ENCODE peak calls at places on chromosomes 13 and 19, in eight cellular contexts. Z is GM18507, P is COLO829, T is mesenteric fat pad, B is activated gamma-delta T cell treated with Interleukin-2 at 50 U/mL for 16 hours, A is fibroblast of the aortic adventitia, F is esophagus squamous epithelium, N is NCI-H1092. V is an unnamed sample.

GRCh38 chr19:2970201-2970838 is 7.0 kb upstream of the TLE6 start:
- DNase-seq in Z (no peak), P (no peak), T (no peak), B (no peak), A (peak; percentile 77), F (no peak), N (no peak), V (no peak)

GRCh38 chr13:48976677-48977625 is 1.2 kb downstream of the FNDC3A start:
- DNase-seq in Z (no peak), P (peak; percentile 5), T (no peak), B (no peak), A (peak; percentile 32), F (peak; percentile 33), N (peak; percentile 64), V (no peak)

GRCh38 chr13:80171096-80171495 is 169.8 kb downstream of the SPRY2 start:
- DNase-seq in Z (no peak), P (peak; percentile 48), T (no peak), B (no peak), A (no peak), F (no peak), N (no peak), V (no peak)

GRCh38 chr13:99176309-99177276 is 24.1 kb upstream of the UBAC2 start:
- DNase-seq in Z (peak; percentile 64), P (peak; percentile 51), T (no peak), B (peak; percentile 82), A (peak; percentile 58), F (no peak), N (peak; percentile 82), V (peak; percentile 88)

GRCh38 chr13:62482351-62482750 is 1066.7 kb upstream of the PCDH20 start:
- DNase-seq in Z (no peak), P (no peak), T (no peak), B (no peak), A (no peak), F (no peak), N (peak; percentile 2), V (no peak)

GRCh38 chr13:103140001-103140671 is 73.9 kb upstream of the SLC10A2 start:
- DNase-seq in Z (no peak), P (peak; percentile 48), T (no peak), B (no peak), A (no peak), F (no peak), N (peak; percentile 8), V (no peak)

GRCh38 chr13:34731486-34731885 is 210.6 kb upstream of the NBEA start:
- DNase-seq in Z (no peak), P (no peak), T (no peak), B (no peak), A (no peak), F (no peak), N (no peak), V (no peak)

GRCh38 chr13:85313761-85314503 is 485.3 kb downstream of the SLITRK6 start:
- DNase-seq in Z (no peak), P (peak; percentile 62), T (no peak), B (no peak), A (no peak), F (no peak), N (no peak), V (no peak)

GRCh38 chr19:53867225-53868090 is at the start of gene MYADM:
- DNase-seq in Z (peak; percentile 75), P (peak; percentile 99), T (peak; percentile 99), B (peak; percentile 100), A (peak; percentile 97), F (peak; percentile 91), N (peak; percentile 52), V (peak; percentile 100)

GRCh38 chr19:343451-343931 is 1.1 kb downstream of the MIER2 start:
- DNase-seq in Z (no peak), P (no peak), T (no peak), B (no peak), A (peak; percentile 32), F (no peak), N (no peak), V (no peak)

GRCh38 chr13:35894636-35895035 is 236.5 kb downstream of the DCLK1 start:
- DNase-seq in Z (no peak), P (no peak), T (no peak), B (no peak), A (peak; percentile 22), F (no peak), N (no peak), V (no peak)

GRCh38 chr13:72643339-72643989 is 84.0 kb downstream of the MZT1 start:
- DNase-seq in Z (peak; percentile 2), P (peak; percentile 31), T (no peak), B (peak; percentile 20), A (peak; percentile 64), F (no peak), N (peak; percentile 7), V (no peak)

GRCh38 chr13:49791214-49791752 is 1.2 kb downstream of the KPNA3 start:
- DNase-seq in Z (no peak), P (no peak), T (no peak), B (no peak), A (peak; percentile 32), F (no peak), N (no peak), V (no peak)

GRCh38 chr19:16880884-16881554 is 7.8 kb upstream of the F2RL3 start:
- DNase-seq in Z (no peak), P (no peak), T (no peak), B (no peak), A (no peak), F (no peak), N (no peak), V (no peak)

GRCh38 chr13:80361883-80362327 is 21.0 kb upstream of the SPRY2 start:
- DNase-seq in Z (no peak), P (peak; percentile 56), T (no peak), B (no peak), A (no peak), F (no peak), N (peak; percentile 18), V (no peak)

GRCh38 chr19:54482889-54483288 is 9.8 kb upstream of the CDC42EP5 start:
- DNase-seq in Z (no peak), P (no peak), T (no peak), B (no peak), A (no peak), F (no peak), N (no peak), V (no peak)

GRCh38 chr13:40666058-40666904 is at the start of gene FOXO1:
- DNase-seq in Z (peak; percentile 97), P (peak; percentile 93), T (peak; percentile 97), B (peak; percentile 85), A (peak; percentile 81), F (peak; percentile 45), N (peak; percentile 44), V (peak; percentile 96)

GRCh38 chr19:13483215-13483614 is 23.1 kb downstream of the CACNA1A start:
- DNase-seq in Z (no peak), P (no peak), T (no peak), B (no peak), A (no peak), F (no peak), N (no peak), V (no peak)

GRCh38 chr19:29680447-29680846 is 15.2 kb downstream of the PLEKHF1 start:
- DNase-seq in Z (peak; percentile 52), P (no peak), T (no peak), B (peak; percentile 86), A (no peak), F (peak; percentile 35), N (no peak), V (no peak)

GRCh38 chr19:44598880-44599279 is 14.5 kb upstream of the IGSF23 start:
- DNase-seq in Z (no peak), P (no peak), T (no peak), B (no peak), A (no peak), F (no peak), N (no peak), V (no peak)

GRCh38 chr13:23289917-23290357 is 109.2 kb downstream of the SGCG start:
- DNase-seq in Z (no peak), P (peak; percentile 48), T (no peak), B (no peak), A (no peak), F (no peak), N (peak; percentile 5), V (no peak)

GRCh38 chr19:48866692-48867091 is 1.7 kb downstream of the PLEKHA4 start:
- DNase-seq in Z (no peak), P (peak; percentile 13), T (no peak), B (no peak), A (peak; percentile 14), F (no peak), N (no peak), V (no peak)

GRCh38 chr13:39350461-39350881 is 252.5 kb downstream of the LHFPL6 start:
- DNase-seq in Z (no peak), P (peak; percentile 6), T (no peak), B (no peak), A (peak; percentile 33), F (no peak), N (no peak), V (no peak)